ENCODE peak calls at places on chromosomes 4 and X, in five cellular contexts. T is PC-9, J is brain microvascular endothelial cell, I is astrocyte of the spinal cord, B is lower leg skin. P is an unnamed sample.

GRCh38 chr4:16196482-16197393 is 29.5 kb downstream of the TAPT1 start:
- DNase-seq in I (peak), T (peak), J (peak), B (no peak), P (no peak)

GRCh38 chr4:53633608-53634007 is 42.3 kb upstream of the LNX1 start:
- DNase-seq in I (no peak), T (no peak), J (no peak), B (no peak), P (no peak)

GRCh38 chrX:154529206-154529612 is 13.2 kb upstream of the FAM3A start:
- DNase-seq in I (no peak), B (no peak), T (peak), J (no peak), P (no peak)

GRCh38 chr4:155371432-155372043 is 5.2 kb downstream of the MAP9 start:
- DNase-seq in B (no peak), J (no peak), T (no peak), I (peak), P (peak)

GRCh38 chrX:129754266-129755024 is 15.7 kb downstream of the XPNPEP2 start:
- DNase-seq in B (no peak), T (no peak), I (no peak), J (no peak), P (no peak)

GRCh38 chr4:137664055-137664405 is 131.7 kb upstream of the PCDH18 start:
- DNase-seq in B (no peak), J (peak), I (peak), T (no peak), P (no peak)

GRCh38 chr4:152606800-152607577 is 71.1 kb upstream of the FBXW7 start:
- DNase-seq in T (no peak), B (no peak), J (no peak), I (no peak), P (peak)

GRCh38 chrX:100743009-100743615 is 11.2 kb upstream of the SYTL4 start:
- DNase-seq in T (no peak), I (no peak), B (no peak), J (no peak), P (no peak)

GRCh38 chrX:103839404-103839803 is 7.3 kb upstream of the RAB9B start:
- DNase-seq in J (no peak), I (no peak), B (no peak), T (no peak), P (no peak)

GRCh38 chrX:145405012-145405411 is 157.7 kb downstream of the SPANXN1 start:
- DNase-seq in J (peak), I (peak), T (no peak), B (no peak), P (peak)

GRCh38 chr4:128177376-128177959 is 110.1 kb downstream of the PGRMC2 start:
- DNase-seq in T (no peak), B (no peak), J (no peak), I (peak), P (no peak)

GRCh38 chr4:140012688-140013087 is 141.3 kb downstream of the MAML3 start:
- DNase-seq in I (peak), T (peak), B (no peak), J (peak), P (peak)

GRCh38 chr4:113899260-113900177 is 79.9 kb downstream of the ARSJ start:
- DNase-seq in J (no peak), B (no peak), T (no peak), I (no peak), P (peak)

GRCh38 chrX:131704136-131704695 is 160.3 kb downstream of the OR13H1 start:
- DNase-seq in I (peak), J (peak), B (peak), T (peak), P (peak)

GRCh38 chr4:116180056-116180690 is 905.2 kb downstream of the TRAM1L1 start:
- DNase-seq in I (peak), J (no peak), B (no peak), T (no peak), P (no peak)

GRCh38 chr4:2931765-2932560 is 31.2 kb downstream of the NOP14 start:
- DNase-seq in B (peak), J (no peak), T (no peak), I (no peak), P (no peak)

GRCh38 chr4:169640261-169640880 is 20.0 kb downstream of the CLCN3 start:
- DNase-seq in B (no peak), I (peak), J (peak), T (no peak), P (no peak)

GRCh38 chr4:61373901-61374611 is 173.9 kb downstream of the ADGRL3 start:
- DNase-seq in I (peak), T (no peak), J (peak), B (no peak), P (no peak)

GRCh38 chr4:24657768-24658617 is 73.6 kb upstream of the DHX15 start:
- DNase-seq in B (peak), J (peak), T (peak), I (peak), P (peak)

GRCh38 chrX:65879977-65880799 is 159.7 kb downstream of the VSIG4 start:
- DNase-seq in B (no peak), I (no peak), T (no peak), J (no peak), P (no peak)

GRCh38 chr4:140005699-140006098 is 148.3 kb downstream of the MAML3 start:
- DNase-seq in I (no peak), B (no peak), J (no peak), T (no peak), P (no peak)

DNA sequence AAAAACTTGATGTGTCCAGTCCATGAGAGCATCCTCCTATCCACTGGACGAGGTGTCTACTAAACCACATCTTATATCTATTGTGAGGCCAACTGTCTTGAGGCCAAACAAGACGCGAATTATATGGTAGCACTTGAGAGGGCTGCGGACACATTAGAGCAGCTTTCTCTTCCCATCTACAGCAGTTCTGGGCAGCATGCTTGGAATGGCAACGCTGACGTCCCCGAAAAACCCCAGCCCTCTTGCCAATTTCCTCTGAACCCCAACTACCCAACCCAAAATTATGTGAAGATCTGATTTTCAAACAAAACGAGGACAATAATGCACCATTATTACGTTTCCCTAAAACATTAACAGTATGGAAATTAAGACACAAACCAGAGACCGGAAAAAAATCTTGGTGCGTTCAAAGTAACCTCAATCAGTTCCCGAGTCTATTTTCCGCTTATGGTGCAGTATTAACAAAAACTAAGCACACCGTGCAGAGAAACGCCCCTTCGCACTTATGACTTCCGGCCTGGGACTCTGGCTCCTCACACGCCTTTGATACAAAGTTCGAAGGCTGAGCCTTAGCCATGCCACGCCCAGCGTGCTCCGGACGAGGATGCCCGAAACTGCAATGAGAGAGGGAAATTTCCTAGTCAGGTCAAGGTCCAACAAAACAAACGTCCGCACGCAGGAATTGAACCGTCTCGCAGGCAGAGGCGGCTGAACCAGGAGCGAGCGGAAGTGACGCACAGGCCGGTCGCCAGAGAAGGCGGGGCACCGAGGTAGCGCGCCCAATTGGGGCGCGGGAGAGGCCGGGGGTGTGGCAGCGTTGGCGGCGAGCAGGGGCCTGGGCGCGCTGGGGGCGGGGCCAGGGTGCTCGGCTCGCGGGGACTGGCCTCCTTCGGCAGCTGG is 458 bp upstream of the AP1AR start:
- DNase-seq in J (peak), B (peak), T (peak), I (peak), P (peak)
- H3K4me3 ChIP-seq in J (peak), B (peak), T (peak), I (peak), P (peak)

DNA sequence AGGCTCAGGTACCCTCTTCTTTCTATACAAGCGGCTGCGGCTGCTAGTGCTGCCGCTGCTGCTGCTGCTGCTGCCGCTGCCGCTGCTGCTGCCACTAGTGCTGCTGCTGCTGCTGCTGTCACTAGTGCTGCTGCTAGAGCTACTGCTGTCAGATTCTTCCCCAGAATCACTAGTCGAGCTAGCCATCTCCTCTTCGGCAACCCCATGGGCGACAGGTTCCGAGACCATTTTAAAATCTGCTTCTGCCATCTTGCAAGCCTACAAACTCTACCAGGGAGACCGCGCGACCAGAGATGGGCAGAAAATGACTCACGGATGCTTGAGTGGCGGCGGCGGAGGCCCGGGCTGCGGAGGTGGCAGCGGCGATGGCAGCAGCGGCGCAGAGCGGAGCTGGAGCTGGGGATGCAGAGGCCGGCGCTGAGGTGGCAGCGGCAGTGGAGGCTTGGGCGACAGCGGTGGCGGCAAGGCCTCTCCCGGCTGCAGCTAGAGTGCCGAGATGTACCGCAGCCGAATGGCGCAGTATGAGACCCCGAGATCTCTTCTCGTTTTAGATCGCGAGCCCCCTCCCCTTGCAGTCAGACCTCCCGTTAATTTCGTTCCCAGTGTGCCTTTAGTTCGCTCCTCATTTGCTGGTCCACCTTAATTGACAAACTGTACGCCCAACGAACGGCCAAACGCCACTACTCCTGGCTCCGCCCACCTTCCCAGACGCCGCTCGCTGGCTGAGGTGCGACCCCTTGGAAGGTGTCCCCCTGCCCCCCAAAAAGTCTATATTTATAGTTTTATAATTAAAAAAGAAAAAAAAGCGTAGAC is at the start of gene NAP1L3:
- DNase-seq in T (no peak), B (peak), J (peak), I (peak), P (peak)
- H3K4me3 ChIP-seq in T (no peak), B (peak), J (peak), I (peak), P (peak)

GRCh38 chr4:707929-708630 is 2.4 kb downstream of the PCGF3 start:
- DNase-seq in J (no peak), I (no peak), B (no peak), T (no peak), P (no peak)
- H3K4me3 ChIP-seq in J (no peak), I (no peak), B (no peak), T (no peak), P (no peak)

DNA sequence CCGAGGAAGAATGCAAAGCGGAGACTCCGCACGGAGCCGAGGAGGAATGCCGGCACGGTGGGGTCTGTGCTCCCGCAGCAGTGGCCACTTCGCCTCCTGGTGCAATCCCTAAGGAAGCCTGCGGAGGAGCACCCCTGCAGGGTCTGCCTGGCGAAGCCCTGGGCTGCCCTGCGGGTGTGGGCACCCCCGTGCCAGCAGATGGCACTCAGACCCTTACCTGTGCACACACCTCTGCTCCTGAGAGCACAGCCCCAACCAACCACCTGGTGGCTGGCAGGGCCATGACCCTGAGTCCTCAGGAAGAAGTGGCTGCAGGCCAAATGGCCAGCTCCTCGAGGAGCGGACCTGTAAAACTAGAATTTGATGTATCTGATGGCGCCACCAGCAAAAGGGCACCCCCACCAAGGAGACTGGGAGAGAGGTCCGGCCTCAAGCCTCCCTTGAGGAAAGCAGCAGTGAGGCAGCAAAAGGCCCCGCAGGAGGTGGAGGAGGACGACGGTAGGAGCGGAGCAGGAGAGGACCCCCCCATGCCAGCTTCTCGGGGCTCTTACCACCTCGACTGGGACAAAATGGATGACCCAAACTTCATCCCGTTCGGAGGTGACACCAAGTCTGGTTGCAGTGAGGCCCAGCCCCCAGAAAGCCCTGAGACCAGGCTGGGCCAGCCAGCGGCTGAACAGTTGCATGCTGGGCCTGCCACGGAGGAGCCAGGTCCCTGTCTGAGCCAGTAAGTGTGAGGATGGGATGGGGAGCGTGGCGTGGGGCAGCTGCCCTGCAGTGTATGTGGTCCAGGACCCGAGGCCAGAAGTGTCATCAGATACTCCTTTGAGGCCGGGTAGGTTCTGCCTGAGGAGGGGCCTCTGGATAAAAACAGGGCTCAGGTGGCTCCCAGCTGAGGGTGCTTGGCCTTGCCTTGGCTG is 7.0 kb downstream of the TACC3 start:
- DNase-seq in I (no peak), J (no peak), T (peak), B (no peak), P (no peak)
- H3K4me3 ChIP-seq in I (no peak), J (no peak), T (peak), B (no peak), P (no peak)

GRCh38 chr4:85478576-85478975 is 3.6 kb downstream of the ARHGAP24 start:
- DNase-seq in J (no peak), B (no peak), T (no peak), I (no peak), P (no peak)
- H3K4me3 ChIP-seq in J (no peak), B (no peak), T (no peak), I (no peak), P (no peak)

GRCh38 chr4:85776091-85776490 is 301.1 kb downstream of the ARHGAP24 start:
- DNase-seq in T (no peak), J (peak), I (peak), B (no peak), P (no peak)
- H3K4me3 ChIP-seq in T (no peak), J (no peak), I (no peak), B (no peak), P (no peak)

DNA sequence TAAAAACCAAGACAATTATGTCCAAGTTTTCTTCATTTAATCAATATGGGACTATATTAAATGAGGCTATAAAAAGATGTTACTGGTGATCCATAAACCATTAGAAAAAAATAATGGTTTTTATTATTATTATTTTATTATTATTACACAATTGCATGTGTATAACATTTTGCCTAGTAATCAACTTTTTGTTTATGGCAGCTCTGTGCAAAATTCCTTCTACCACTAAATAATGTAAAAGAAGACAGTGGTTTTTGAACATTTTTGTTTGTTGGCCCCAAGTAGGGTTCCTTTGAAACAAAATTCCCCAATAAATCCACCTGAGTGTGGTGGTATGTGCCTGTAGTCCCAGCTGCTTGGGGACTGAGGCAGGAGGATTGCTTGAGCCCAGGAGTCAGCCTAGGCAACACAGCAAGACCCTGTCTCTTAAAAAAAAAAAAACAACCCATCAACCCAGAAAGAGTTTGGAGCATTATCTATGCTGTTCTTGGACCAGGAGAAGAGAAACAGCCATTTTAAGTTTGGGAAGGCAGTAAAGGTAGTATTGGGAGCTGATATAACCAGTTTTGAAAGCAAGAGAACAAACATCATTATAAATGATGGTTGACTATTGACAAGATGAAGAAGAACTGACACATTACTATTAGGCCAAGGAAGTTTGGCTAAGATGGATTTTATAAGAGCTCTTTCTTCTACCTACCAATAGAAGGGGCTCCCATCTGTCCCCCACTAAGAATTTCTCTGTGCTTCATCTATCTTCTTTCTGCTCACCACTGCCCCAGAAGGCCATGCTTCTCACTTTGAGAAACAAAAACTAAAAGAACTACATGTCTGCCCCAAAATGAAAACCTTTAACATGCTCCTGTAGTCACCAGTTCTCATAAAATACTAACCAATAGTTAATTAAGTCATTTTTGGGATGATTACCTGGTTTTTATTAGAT is 2.2 kb downstream of the TMEM156 start:
- DNase-seq in B (no peak), T (no peak), I (no peak), J (no peak), P (no peak)
- H3K4me3 ChIP-seq in B (no peak), T (peak), I (peak), J (peak), P (no peak)